ENCODE peak calls at places on chromosomes 1 and 21, in nine cellular contexts. C is NCI-H1105; L is memory B cell; H is lung microvascular endothelial cell; F is EH; Z is stimulated activated CD8-positive, alpha-beta memory T cell treated with anti-CD3 and anti-CD28 coated beads, Interleukin-4, amount 100 ng/mL, for 24 hours; B is GM13977; O is ELR; M is T-helper 2 cell. G is an unnamed sample.

GRCh38 chr1:60078182-60078581 is 4.6 kb upstream of the C1orf87 start:
- DNase-seq in L (no peak), B (no peak), F (peak), Z (no peak), C (no peak), H (no peak), O (no peak), M (no peak), G (no peak)

GRCh38 chr1:10979483-10979920 is 33.0 kb upstream of the TARDBP start:
- DNase-seq in C (no peak), Z (no peak), H (peak), F (no peak), M (no peak), B (no peak), L (no peak), O (no peak), G (peak)

GRCh38 chr1:68142461-68142860 is 89.9 kb downstream of the WLS start:
- DNase-seq in Z (no peak), F (no peak), M (no peak), B (no peak), H (no peak), L (no peak), O (no peak), C (no peak), G (no peak)

GRCh38 chr1:220563564-220563963 is 35.6 kb downstream of the MARK1 start:
- DNase-seq in Z (no peak), B (no peak), M (no peak), O (no peak), L (no peak), C (no peak), H (no peak), F (no peak), G (no peak)

GRCh38 chr1:229897540-229897939 is 169.5 kb upstream of the GALNT2 start:
- DNase-seq in Z (no peak), B (no peak), F (no peak), H (no peak), M (no peak), L (no peak), O (no peak), C (no peak), G (no peak)

GRCh38 chr21:34835526-34835925 is 166.7 kb downstream of the CLIC6 start:
- DNase-seq in C (no peak), Z (no peak), M (no peak), B (no peak), F (peak), H (no peak), L (no peak), O (no peak), G (no peak)

GRCh38 chr1:89451011-89451410 is 73.6 kb upstream of the LRRC8B start:
- DNase-seq in F (peak), C (no peak), B (peak), L (no peak), O (peak), Z (no peak), H (no peak), M (no peak), G (no peak)

GRCh38 chr1:89171067-89171438 is 4.8 kb downstream of the GBP7 start:
- DNase-seq in O (no peak), C (no peak), F (no peak), H (peak), Z (no peak), B (no peak), M (no peak), L (no peak), G (no peak)

GRCh38 chr1:209657140-209657879 is 5.1 kb upstream of the LAMB3 start:
- DNase-seq in O (peak), B (no peak), C (no peak), Z (no peak), L (no peak), H (peak), M (no peak), F (no peak), G (peak)

GRCh38 chr1:235670157-235670776 is 20.7 kb upstream of the GNG4 start:
- DNase-seq in L (no peak), Z (no peak), M (no peak), O (peak), H (peak), F (no peak), C (no peak), B (no peak), G (peak)

GRCh38 chr1:165637427-165637826 is 6.4 kb downstream of the MGST3 start:
- DNase-seq in L (no peak), M (no peak), B (no peak), Z (no peak), H (peak), C (no peak), O (no peak), F (peak), G (peak)

GRCh38 chr21:16841917-16842316 is 670.9 kb upstream of the CXADR start:
- DNase-seq in F (no peak), H (no peak), O (no peak), B (no peak), L (no peak), C (no peak), M (no peak), Z (no peak), G (no peak)

GRCh38 chr1:113147073-113147625 is 74.2 kb downstream of the LRIG2 start:
- DNase-seq in Z (no peak), O (no peak), B (no peak), H (no peak), L (no peak), F (no peak), M (no peak), C (no peak), G (no peak)

GRCh38 chr1:109877320-109877771 is 33.3 kb upstream of the CSF1 start:
- DNase-seq in H (peak), M (no peak), B (no peak), Z (no peak), F (peak), O (peak), L (no peak), C (no peak), G (peak)

GRCh38 chr1:54965624-54966340 is 14.6 kb upstream of the TMEM61 start:
- DNase-seq in F (peak), M (no peak), C (no peak), H (peak), Z (no peak), B (no peak), O (peak), L (peak), G (peak)

GRCh38 chr21:41121785-41122415 is 46.1 kb upstream of the BACE2 start:
- DNase-seq in M (peak), O (peak), Z (peak), B (no peak), H (peak), L (peak), C (peak), F (peak), G (peak)

GRCh38 chr1:162564762-162565218 is 3.3 kb downstream of the UAP1 start:
- DNase-seq in L (no peak), B (no peak), F (peak), Z (no peak), O (peak), M (no peak), H (peak), C (no peak), G (no peak)

GRCh38 chr1:39205781-39206464 is 1.4 kb downstream of the MACF1 start:
- DNase-seq in H (no peak), Z (no peak), C (no peak), F (no peak), B (no peak), L (no peak), M (no peak), O (no peak), G (peak)

G was measured in endothelial cell of umbilical vein.